ENCODE peak calls at places on chromosome 15, in ten cellular contexts. S is GM23338, I is psoas muscle, E is A549, M is AG09309, N is pancreas, T is cardiac muscle cell, Z is NB4, F is AG04450, U is AG10803. A is an unnamed sample.

GRCh38 chr15:73956276-73957086 is 30.2 kb downstream of the LOXL1 start:
- DNase-seq in S (no peak), I (no peak), E (no peak), M (peak; percentile 75), N (no peak), T (no peak), Z (peak; percentile 74), F (peak; percentile 63), U (peak; percentile 95), A (peak; percentile 95)

GRCh38 chr15:51620647-51621046 is 1.9 kb downstream of the DMXL2 start:
- DNase-seq in S (no peak), I (no peak), E (no peak), M (no peak), N (no peak), T (no peak), Z (peak; percentile 58), F (no peak), U (no peak), A (no peak)

GRCh38 chr15:75177360-75178071 is 24.2 kb upstream of the C15orf39 start:
- DNase-seq in S (no peak), I (no peak), E (no peak), M (no peak), N (no peak), T (no peak), Z (peak; percentile 62), F (no peak), U (no peak), A (no peak)

GRCh38 chr15:83010709-83011270 is 649 bp downstream of the C15orf40 start:
- DNase-seq in S (peak; percentile 81), I (peak; percentile 88), E (peak; percentile 94), M (peak; percentile 46), N (peak; percentile 65), T (peak; percentile 78), Z (peak; percentile 89), F (peak; percentile 51), U (peak; percentile 75), A (peak; percentile 79)

GRCh38 chr15:62672268-62672667 is 370.3 kb upstream of the TPM1 start:
- DNase-seq in S (no peak), I (no peak), E (no peak), M (peak; percentile 78), N (no peak), T (no peak), Z (no peak), F (no peak), U (peak; percentile 84), A (no peak)

GRCh38 chr15:75178938-75179772 is 22.5 kb upstream of the C15orf39 start:
- DNase-seq in S (no peak), I (no peak), E (no peak), M (no peak), N (no peak), T (no peak), Z (no peak), F (no peak), U (no peak), A (no peak)

GRCh38 chr15:43277231-43277823 is 10.6 kb upstream of the TGM5 start:
- DNase-seq in S (no peak), I (no peak), E (no peak), M (no peak), N (no peak), T (no peak), Z (no peak), F (no peak), U (no peak), A (no peak)

GRCh38 chr15:74579001-74579400 is 36.6 kb upstream of the CLK3 start:
- DNase-seq in S (no peak), I (no peak), E (no peak), M (no peak), N (no peak), T (no peak), Z (no peak), F (no peak), U (no peak), A (no peak)

GRCh38 chr15:22236469-22236868 is 156.1 kb downstream of the OR4M2 start:
- DNase-seq in S (no peak), I (no peak), E (no peak), M (no peak), N (no peak), T (no peak), Z (no peak), F (no peak), U (no peak), A (no peak)

GRCh38 chr15:48802867-48803266 is 8.0 kb downstream of the CEP152 start:
- DNase-seq in S (no peak), I (no peak), E (no peak), M (peak; percentile 88), N (no peak), T (no peak), Z (peak; percentile 11), F (peak; percentile 80), U (peak; percentile 94), A (peak; percentile 94)

GRCh38 chr15:98946301-98947255 is 61.0 kb downstream of the PGPEP1L start:
- DNase-seq in S (no peak), I (peak; percentile 85), E (no peak), M (peak; percentile 17), N (no peak), T (no peak), Z (no peak), F (no peak), U (peak; percentile 44), A (no peak)

GRCh38 chr15:100255644-100256043 is 86.1 kb downstream of the ADAMTS17 start:
- DNase-seq in S (no peak), I (no peak), E (no peak), M (no peak), N (no peak), T (no peak), Z (no peak), F (no peak), U (no peak), A (no peak)

GRCh38 chr15:63615935-63616334 is 18.7 kb downstream of the FBXL22 start:
- DNase-seq in S (no peak), I (no peak), E (no peak), M (no peak), N (no peak), T (no peak), Z (no peak), F (no peak), U (no peak), A (no peak)

GRCh38 chr15:49255966-49256759 is 86.1 kb downstream of the GALK2 start:
- DNase-seq in S (no peak), I (no peak), E (no peak), M (no peak), N (no peak), T (no peak), Z (no peak), F (peak; percentile 45), U (no peak), A (no peak)

GRCh38 chr15:29272219-29272618 is 2.6 kb upstream of the NSMCE3 start:
- DNase-seq in S (no peak), I (no peak), E (no peak), M (no peak), N (no peak), T (no peak), Z (no peak), F (no peak), U (no peak), A (no peak)

DNA sequence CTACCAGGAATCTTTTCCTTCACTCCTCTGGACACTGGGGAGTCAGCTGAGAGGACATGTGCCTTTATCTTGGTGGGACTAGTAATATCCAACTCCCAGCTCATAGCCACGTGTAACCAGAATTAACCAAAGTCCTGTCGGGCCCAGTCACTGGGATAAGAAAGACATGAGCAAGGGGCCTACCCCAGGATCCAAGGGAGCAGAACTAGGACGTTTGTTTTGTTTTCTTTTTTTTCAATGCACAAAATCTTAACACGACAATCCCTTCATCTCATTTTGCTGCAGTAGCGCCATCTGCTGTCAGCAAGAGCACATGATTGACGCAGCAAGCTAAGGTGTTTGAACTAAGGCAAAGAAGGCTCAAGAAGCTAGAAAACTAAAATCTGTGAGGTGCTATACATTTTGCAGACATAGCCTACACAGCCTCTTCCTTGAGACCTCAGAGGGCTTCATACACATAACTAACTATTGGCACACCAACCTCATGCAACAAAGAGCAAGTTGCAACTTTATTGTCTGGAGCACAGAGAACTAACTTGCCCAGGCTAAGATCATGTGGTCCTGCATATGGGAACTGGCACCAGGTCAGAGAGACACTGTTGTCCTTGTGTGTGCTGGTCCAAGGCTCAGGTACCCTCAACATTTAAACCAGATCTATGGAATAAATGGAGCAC is 43.6 kb downstream of the RLBP1 start:
- DNase-seq in S (peak; percentile 87), I (peak; percentile 71), E (peak; percentile 70), M (peak; percentile 42), N (no peak), T (peak; percentile 71), Z (peak; percentile 78), F (peak; percentile 57), U (peak; percentile 80), A (peak; percentile 81)
- TF ChIP-seq CTCF in S (peak; percentile 91), I (peak; percentile 78), E (peak; percentile 98), M (peak; percentile 88), N (peak; percentile 72), T (peak; percentile 88), Z (peak; percentile 92), F (peak; percentile 88), U (peak; percentile 96), A (peak; percentile 90)

DNA sequence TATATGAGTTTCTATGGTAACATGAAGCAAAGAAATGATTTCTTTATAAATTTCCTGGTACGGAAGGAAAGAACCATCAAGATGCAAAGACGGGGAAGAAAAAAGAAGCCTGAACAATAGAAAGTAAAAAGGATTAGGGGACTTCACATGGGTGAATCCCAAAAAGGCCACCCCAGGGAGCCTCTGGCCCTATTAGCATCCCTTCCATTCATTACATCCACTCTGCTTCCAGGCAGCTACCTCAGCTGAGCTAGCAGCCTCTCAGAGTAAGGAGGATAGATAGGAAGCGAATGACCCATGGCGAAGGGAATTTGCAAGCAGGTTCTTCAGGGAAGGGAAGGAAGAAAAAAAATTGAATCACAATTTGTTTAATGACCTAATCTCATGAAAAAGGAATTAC is 81.6 kb downstream of the GABRB3 start:
- DNase-seq in S (peak; percentile 87), I (no peak), E (no peak), M (no peak), N (no peak), T (no peak), Z (no peak), F (no peak), U (no peak), A (no peak)
- H3K4me3 ChIP-seq in S (peak overlapping the region; percentile 24), I (no peak overlapping the region), E (no peak overlapping the region), M (no peak overlapping the region), N (no peak overlapping the region), T (no peak overlapping the region), Z (no peak overlapping the region), F (no peak overlapping the region), U (no peak overlapping the region), A (no peak overlapping the region)

DNA sequence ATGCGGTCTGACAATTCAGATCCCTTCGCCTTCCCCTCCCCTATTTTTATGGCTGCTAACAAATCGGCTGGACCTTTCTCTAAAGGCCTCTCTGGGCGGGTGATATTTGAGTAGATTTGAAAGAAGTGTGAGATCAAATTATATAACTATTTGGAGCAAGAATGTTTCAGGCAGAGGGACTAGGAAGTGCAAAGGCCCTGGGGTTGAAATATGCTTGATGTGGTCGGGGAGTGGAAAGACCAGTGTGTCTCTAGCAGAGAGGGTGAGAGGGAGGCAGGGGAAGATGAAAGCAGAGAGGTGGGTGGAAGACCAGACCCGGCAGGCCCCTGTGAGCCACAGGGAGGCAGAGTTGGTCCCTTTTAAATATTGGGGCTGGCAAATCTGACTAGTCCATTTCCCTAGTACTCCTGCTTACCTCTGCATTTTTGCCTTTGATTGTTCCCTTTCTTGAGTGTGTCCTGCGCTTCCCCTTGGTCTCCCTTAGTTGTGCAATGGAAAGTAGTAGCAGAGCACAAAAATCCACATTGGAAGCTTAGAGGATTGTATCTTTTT is 32.3 kb downstream of the SLCO3A1 start:
- DNase-seq in S (peak; percentile 41), I (no peak), E (no peak), M (no peak), N (no peak), T (peak; percentile 23), Z (peak; percentile 23), F (no peak), U (no peak), A (no peak)
- TF ChIP-seq CTCF in S (peak; percentile 50), I (peak; percentile 17), E (peak; percentile 15), M (no peak), N (no peak), T (peak; percentile 24), Z (peak; percentile 36), F (no peak), U (no peak), A (no peak)

GRCh38 chr15:72285402-72285801 is 13.0 kb upstream of the PARP6 start:
- DNase-seq in S (peak; percentile 76), I (no peak), E (peak; percentile 36), M (no peak), N (no peak), T (no peak), Z (no peak), F (no peak), U (no peak), A (no peak)
- H3K4me3 ChIP-seq in S (no peak overlapping the region), I (no peak overlapping the region), E (no peak overlapping the region), M (no peak overlapping the region), N (no peak overlapping the region), T (no peak overlapping the region), Z (no peak overlapping the region), F (no peak overlapping the region), U (no peak overlapping the region), A (no peak overlapping the region)